ENCODE peak calls at places on chromosomes 5 and 9, in seven cellular contexts. L, K, T, W, D, B and S are unnamed samples.

GRCh38 chr9:101387871-101388506 is 3.2 kb upstream of the BAAT start:
- DNase-seq in L (no peak), K (no peak), T (no peak), W (peak), D (no peak), B (peak), S (no peak)

GRCh38 chr5:59786271-59786805 is 107.2 kb downstream of the PDE4D start:
- DNase-seq in L (no peak), K (peak), T (no peak), W (no peak), D (no peak), B (peak), S (no peak)

GRCh38 chr9:25742241-25742640 is 64.0 kb upstream of the TUSC1 start:
- DNase-seq in L (no peak), K (no peak), T (no peak), W (no peak), D (peak), B (no peak), S (no peak)

GRCh38 chr5:164256954-164257353 is 751.5 kb downstream of the MAT2B start:
- DNase-seq in L (no peak), K (no peak), T (no peak), W (no peak), D (no peak), B (no peak), S (no peak)

GRCh38 chr5:69414885-69415583 is at the start of gene MARVELD2:
- DNase-seq in L (no peak), K (no peak), T (peak), W (peak), D (no peak), B (peak), S (peak)

GRCh38 chr5:132788990-132789886 is 12.2 kb upstream of the SEPTIN8 start:
- DNase-seq in L (no peak), K (no peak), T (no peak), W (no peak), D (no peak), B (no peak), S (no peak)

GRCh38 chr5:3517331-3517730 is 78.3 kb upstream of the IRX1 start:
- DNase-seq in L (no peak), K (no peak), T (no peak), W (no peak), D (peak), B (no peak), S (no peak)

GRCh38 chr5:37888476-37888875 is 48.6 kb upstream of the GDNF start:
- DNase-seq in L (no peak), K (no peak), T (no peak), W (no peak), D (no peak), B (peak), S (no peak)

GRCh38 chr9:19967567-19968459 is 179.0 kb upstream of the SLC24A2 start:
- DNase-seq in L (peak), K (no peak), T (no peak), W (no peak), D (no peak), B (no peak), S (no peak)

GRCh38 chr9:136833381-136834142 is 8.7 kb upstream of the AJM1 start:
- DNase-seq in L (no peak), K (no peak), T (no peak), W (no peak), D (no peak), B (no peak), S (no peak)

GRCh38 chr9:18834740-18835361 is 198.2 kb downstream of the SAXO1 start:
- DNase-seq in L (no peak), K (no peak), T (no peak), W (peak), D (no peak), B (no peak), S (no peak)

GRCh38 chr5:82911902-82912301 is 165.3 kb downstream of the TMEM167A start:
- DNase-seq in L (peak), K (no peak), T (no peak), W (peak), D (no peak), B (no peak), S (no peak)

GRCh38 chr9:12166511-12166910 is 526.7 kb upstream of the TYRP1 start:
- DNase-seq in L (no peak), K (no peak), T (no peak), W (no peak), D (no peak), B (no peak), S (no peak)

GRCh38 chr9:69463497-69464068 is 138.6 kb downstream of the ENTREP1 start:
- DNase-seq in L (no peak), K (no peak), T (no peak), W (no peak), D (no peak), B (no peak), S (no peak)

GRCh38 chr5:179241764-179242370 is 103.4 kb downstream of the ADAMTS2 start:
- DNase-seq in L (no peak), K (no peak), T (no peak), W (no peak), D (no peak), B (no peak), S (no peak)

GRCh38 chr9:134889386-134890214 is 9.0 kb downstream of the FCN2 start:
- DNase-seq in L (no peak), K (no peak), T (no peak), W (no peak), D (no peak), B (no peak), S (no peak)

GRCh38 chr5:169331292-169331852 is 30.4 kb upstream of the SLIT3 start:
- DNase-seq in L (no peak), K (no peak), T (no peak), W (no peak), D (no peak), B (no peak), S (no peak)
- TF ChIP-seq CTCF in L (no peak), K (peak), T (no peak), W (no peak), D (no peak), B (no peak), S (no peak)

DNA sequence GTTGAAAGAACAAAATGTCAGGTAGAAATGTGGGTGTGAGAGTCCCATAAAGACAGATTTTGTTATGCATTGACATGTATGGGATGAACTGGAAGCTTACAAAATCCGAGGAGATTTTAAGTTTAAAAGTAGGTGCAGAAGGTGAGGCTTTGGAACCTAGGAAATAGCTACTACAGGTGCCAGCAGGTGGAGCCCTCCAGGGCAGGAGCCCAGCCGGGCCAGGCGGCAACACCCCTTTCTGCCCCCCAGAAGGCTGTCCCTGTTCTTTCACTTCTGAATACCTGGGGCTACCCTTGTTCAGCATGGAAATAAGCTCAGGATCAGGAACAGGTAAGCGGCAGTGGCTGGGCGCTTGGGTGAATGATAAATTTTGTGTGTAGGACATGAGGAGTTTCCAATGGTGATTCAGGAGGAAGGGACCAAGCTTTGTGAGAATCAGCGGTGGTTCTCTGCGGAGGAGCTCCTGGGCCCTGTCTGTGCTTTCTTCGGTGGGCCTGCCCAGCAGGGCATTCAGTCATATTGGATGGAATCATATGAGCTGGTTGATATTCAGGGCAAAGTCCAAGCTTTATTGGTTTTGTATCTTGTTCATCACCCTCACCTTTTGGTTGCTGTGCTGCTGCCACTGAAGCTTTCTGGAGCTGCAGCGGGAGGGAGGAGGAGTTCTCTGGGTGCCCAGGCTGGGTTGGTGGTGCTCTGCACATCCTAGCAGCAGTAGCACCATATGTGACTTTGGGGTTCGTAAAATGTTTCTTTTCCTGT is 12.3 kb downstream of the PCBD2 start:
- DNase-seq in L (no peak), K (no peak), T (no peak), W (no peak), D (no peak), B (no peak), S (no peak)
- TF ChIP-seq CTCF in L (peak), K (peak), T (peak), W (peak), D (peak), B (peak), S (peak)

GRCh38 chr9:107144475-107144874 is 138.6 kb upstream of the RAD23B start:
- DNase-seq in L (no peak), K (no peak), T (no peak), W (no peak), D (no peak), B (no peak), S (no peak)

GRCh38 chr9:107142896-107143603 is 140.0 kb upstream of the RAD23B start:
- DNase-seq in L (no peak), K (no peak), T (no peak), W (no peak), D (no peak), B (peak), S (no peak)

GRCh38 chr9:107138261-107138992 is 144.7 kb upstream of the RAD23B start:
- DNase-seq in L (no peak), K (no peak), T (no peak), W (no peak), D (no peak), B (no peak), S (no peak)

GRCh38 chr9:107142430-107142829 is 140.6 kb upstream of the RAD23B start:
- DNase-seq in L (no peak), K (no peak), T (no peak), W (no peak), D (no peak), B (no peak), S (no peak)

GRCh38 chr9:107141967-107142366 is 141.1 kb upstream of the RAD23B start:
- DNase-seq in L (no peak), K (no peak), T (no peak), W (peak), D (no peak), B (peak), S (no peak)
- TF ChIP-seq CTCF in L (peak), K (peak), T (peak), W (peak), D (peak), B (peak), S (peak)

DNA sequence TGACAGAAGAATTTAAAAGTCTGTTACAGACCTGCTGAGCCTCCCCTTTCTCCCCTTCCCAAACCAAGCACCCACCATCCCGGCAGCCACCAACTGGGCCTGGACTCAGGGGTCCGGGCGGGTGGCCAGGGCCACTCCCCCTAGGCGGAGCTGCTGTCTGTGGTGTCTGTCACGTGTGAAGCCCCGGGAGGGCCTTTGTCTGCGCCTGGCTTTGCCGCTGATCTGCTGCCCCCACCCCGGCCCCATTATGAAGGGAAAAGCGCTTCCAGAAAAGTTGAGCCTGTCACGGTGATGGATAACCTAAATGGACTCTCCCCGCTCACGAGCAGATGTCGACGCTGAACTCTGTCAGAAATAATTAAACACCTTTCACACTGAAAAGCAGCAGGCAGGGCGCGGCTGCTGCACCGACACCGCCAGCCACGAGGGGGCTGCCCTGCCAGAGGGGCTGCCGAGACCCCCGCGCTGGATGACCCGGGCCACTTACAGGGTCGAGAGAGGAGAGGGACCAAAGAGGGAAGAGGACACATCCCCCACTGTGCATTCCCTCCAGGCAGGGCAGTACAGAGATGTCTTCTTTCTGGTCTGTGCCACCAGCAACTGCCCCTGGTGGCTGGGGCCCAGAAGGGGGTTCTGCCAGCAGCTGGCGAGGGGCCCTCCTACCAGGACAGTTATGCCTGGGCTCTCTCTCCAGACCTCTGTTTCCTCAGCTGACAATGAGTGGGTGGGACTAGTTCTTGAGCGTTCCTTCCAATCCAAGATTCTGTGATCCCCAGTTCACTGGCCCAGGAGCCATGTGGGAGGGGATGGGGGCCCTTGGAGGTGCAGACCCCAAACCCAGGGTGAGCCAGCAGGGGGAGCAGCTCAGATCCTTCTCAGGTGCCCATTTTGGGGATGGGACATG is 36.0 kb upstream of the BARHL1 start:
- DNase-seq in L (peak), K (no peak), T (no peak), W (no peak), D (peak), B (peak), S (no peak)
- TF ChIP-seq CTCF in L (peak), K (peak), T (peak), W (peak), D (peak), B (peak), S (peak)

GRCh38 chr5:140802781-140803271 is 2.0 kb downstream of the PCDHA3 start:
- DNase-seq in L (no peak), K (no peak), T (no peak), W (no peak), D (no peak), B (no peak), S (no peak)

GRCh38 chr5:140801494-140801841 is 611 bp downstream of the PCDHA3 start:
- DNase-seq in L (no peak), K (no peak), T (no peak), W (no peak), D (no peak), B (no peak), S (no peak)

GRCh38 chr5:140808889-140809291 is 2.0 kb downstream of the PCDHA4 start:
- DNase-seq in L (no peak), K (no peak), T (no peak), W (no peak), D (no peak), B (no peak), S (no peak)

GRCh38 chr5:140806834-140807775 is at the start of gene PCDHA4:
- DNase-seq in L (no peak), K (no peak), T (no peak), W (no peak), D (peak), B (no peak), S (no peak)
- TF ChIP-seq CTCF in L (peak), K (peak), T (no peak), W (no peak), D (peak), B (peak), S (peak)

DNA sequence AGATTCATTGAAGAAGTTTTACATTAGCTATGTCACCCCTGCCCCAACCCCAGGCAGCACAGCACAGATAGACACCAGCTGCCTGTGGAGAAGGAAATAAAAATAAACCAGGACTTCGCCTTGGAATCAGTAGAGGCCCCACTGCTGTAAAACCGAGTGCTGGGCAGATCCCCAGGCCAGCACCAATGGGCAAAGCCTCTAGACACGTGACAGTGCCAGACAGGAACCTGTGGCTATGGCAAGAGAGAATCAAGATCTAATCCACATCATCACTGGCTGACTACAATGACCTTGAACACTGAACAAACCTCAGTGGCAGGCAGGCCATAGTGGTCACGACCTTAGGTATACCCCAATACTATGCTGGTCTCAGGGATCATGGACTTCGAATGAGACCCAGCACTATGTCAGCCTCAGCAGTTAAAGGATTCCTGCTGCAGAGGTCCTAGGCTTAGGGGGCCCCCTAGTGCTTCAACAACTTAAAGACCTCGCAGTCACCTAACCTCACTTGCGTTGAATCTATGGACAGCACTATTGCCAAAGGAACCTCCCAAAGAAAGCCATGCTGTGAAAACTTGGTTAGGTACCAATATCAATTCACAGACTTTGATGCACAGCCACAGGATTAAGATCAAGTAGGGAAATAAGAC is 2118.6 kb upstream of the C9orf72 start:
- DNase-seq in L (peak), K (no peak), T (no peak), W (peak), D (peak), B (peak), S (peak)
- TF ChIP-seq CTCF in L (no peak), K (no peak), T (peak), W (peak), D (peak), B (peak), S (peak)

GRCh38 chr9:97895695-97896332 is 26.5 kb downstream of the TRMO start:
- DNase-seq in L (no peak), K (no peak), T (no peak), W (peak), D (no peak), B (no peak), S (no peak)
- TF ChIP-seq CTCF in L (peak), K (no peak), T (peak), W (peak), D (no peak), B (peak), S (peak)

DNA sequence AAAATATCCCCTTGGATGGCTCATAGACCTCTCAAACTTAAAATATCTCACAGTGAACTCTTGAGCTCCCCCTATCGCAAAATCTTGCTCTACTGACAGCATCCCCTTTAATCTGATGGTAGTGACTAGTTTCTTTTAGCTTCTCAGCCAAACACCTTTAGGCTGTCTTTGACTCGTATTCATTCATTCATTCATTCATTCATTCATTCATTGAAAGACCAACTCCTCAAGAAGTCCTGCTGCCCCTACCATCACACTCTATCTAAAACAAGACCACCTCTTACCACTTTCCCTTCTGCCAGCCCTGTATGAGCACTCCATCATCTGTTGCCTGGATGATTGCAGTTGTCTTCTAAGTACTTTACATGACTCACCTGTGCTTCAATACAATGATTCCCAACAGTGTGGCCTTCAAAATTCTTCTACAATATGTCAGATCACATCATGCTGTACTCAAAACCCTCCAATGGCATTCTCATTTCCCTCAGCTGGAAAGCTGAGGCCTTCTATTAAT is 46.8 kb downstream of the ITGA2 start:
- DNase-seq in L (no peak), K (no peak), T (no peak), W (peak), D (peak), B (no peak), S (peak)
- TF ChIP-seq CTCF in L (peak), K (peak), T (peak), W (peak), D (peak), B (peak), S (peak)